ENCODE peak calls at places on chromosomes 6 and 20, in ten cellular contexts. O, S, Q, A, D, K, N, V, R and E are unnamed samples. For H3K9me3 and H3K4me1, the result is how much of the 10 kb centered on the place peaks cover.

GRCh38 chr6:45460166-45460565 is 82.4 kb upstream of the SUPT3H start:
- DNase-seq in V (no peak), R (no peak), K (no peak), D (no peak), Q (no peak), N (no peak), A (no peak), S (no peak), O (no peak), E (no peak)

GRCh38 chr20:63106108-63106764 is 99.5 kb upstream of the BHLHE23 start:
- DNase-seq in V (no peak), O (no peak), S (no peak), A (peak), Q (no peak), K (peak), D (no peak), N (no peak), R (no peak), E (no peak)

GRCh38 chr6:45922728-45923351 is 92.8 kb downstream of the CLIC5 start:
- DNase-seq in Q (no peak), A (peak), K (peak), O (peak), V (peak), N (peak), R (peak), S (peak), D (peak), E (peak)

GRCh38 chr20:53283597-53283996 is 310.0 kb downstream of the ZNF217 start:
- DNase-seq in S (no peak), O (no peak), R (no peak), N (no peak), V (no peak), K (no peak), D (no peak), A (no peak), Q (no peak), E (no peak)

GRCh38 chr6:41164551-41164950 is 1.6 kb upstream of the TREM2 start:
- DNase-seq in R (no peak), D (no peak), S (no peak), V (no peak), K (no peak), O (no peak), A (no peak), N (no peak), Q (no peak), E (no peak)

GRCh38 chr6:82951389-82951788 is 114.3 kb downstream of the UBE3D start:
- DNase-seq in K (no peak), S (no peak), V (no peak), R (no peak), O (no peak), A (no peak), D (no peak), Q (no peak), N (no peak), E (no peak)

GRCh38 chr6:111972714-111973678 is 80.9 kb upstream of the CCN6 start:
- DNase-seq in A (no peak), S (no peak), N (peak), K (no peak), Q (no peak), O (peak), D (no peak), R (no peak), V (peak), E (peak)

GRCh38 chr6:159996087-159996622 is 27.3 kb downstream of the IGF2R start:
- DNase-seq in S (no peak), K (no peak), O (no peak), Q (no peak), V (no peak), D (no peak), N (no peak), R (no peak), A (no peak), E (no peak)

GRCh38 chr20:16581241-16581640 is 8.0 kb upstream of the KIF16B start:
- DNase-seq in D (no peak), N (no peak), K (no peak), A (no peak), R (no peak), Q (no peak), S (no peak), V (no peak), O (no peak), E (no peak)

GRCh38 chr6:117681321-117681720 is 6.1 kb downstream of the NUS1 start:
- DNase-seq in S (no peak), R (no peak), K (no peak), O (no peak), N (no peak), Q (no peak), A (no peak), D (no peak), V (no peak), E (no peak)

GRCh38 chr20:31869942-31870702 is at the start of the genes DUSP15 and TTLL9:
- DNase-seq in S (peak), A (peak), D (peak), R (no peak), V (peak), N (no peak), Q (peak), O (no peak), K (peak), E (peak)

GRCh38 chr6:166439366-166440091 is 56.8 kb upstream of the MPC1 start:
- DNase-seq in S (no peak), V (no peak), R (no peak), D (no peak), A (no peak), Q (no peak), N (peak), K (no peak), O (no peak), E (no peak)

GRCh38 chr6:128494440-128494839 is 26.0 kb downstream of the PTPRK start:
- DNase-seq in K (no peak), R (no peak), V (no peak), N (no peak), O (no peak), A (no peak), S (no peak), Q (no peak), D (peak), E (no peak)

GRCh38 chr20:1357921-1358671 is 29.2 kb upstream of the SDCBP2 start:
- DNase-seq in D (no peak), R (no peak), K (no peak), Q (no peak), A (no peak), V (no peak), O (peak), S (no peak), N (peak), E (no peak)

GRCh38 chr20:3749689-3750639 is 17.5 kb downstream of the HSPA12B start:
- DNase-seq in Q (no peak), R (peak), A (peak), O (no peak), D (peak), V (no peak), K (peak), S (no peak), N (peak), E (no peak)

GRCh38 chr20:57400262-57400701 is 9.1 kb downstream of the RBM38 start:
- DNase-seq in S (no peak), R (no peak), Q (no peak), N (peak), A (peak), D (no peak), V (peak), K (no peak), O (no peak), E (no peak)

GRCh38 chr20:63635431-63636141 is 8.7 kb upstream of the GMEB2 start:
- DNase-seq in Q (no peak), S (peak), O (no peak), R (no peak), V (no peak), N (peak), D (no peak), K (no peak), A (peak), E (no peak)

GRCh38 chr6:158815915-158816314 is 3.3 kb downstream of the EZR start:
- DNase-seq in R (no peak), S (no peak), N (peak), O (no peak), V (no peak), A (no peak), Q (no peak), K (no peak), D (no peak), E (no peak)

GRCh38 chr6:38180586-38180985 is 361.1 kb downstream of the ZFAND3 start:
- DNase-seq in O (no peak), K (no peak), Q (peak), R (no peak), A (no peak), N (no peak), S (no peak), D (no peak), V (no peak), E (no peak)

GRCh38 chr20:7828437-7828836 is 111.8 kb downstream of the HAO1 start:
- DNase-seq in R (no peak), O (no peak), V (no peak), Q (no peak), D (no peak), N (no peak), S (no peak), A (no peak), K (no peak), E (no peak)

DNA sequence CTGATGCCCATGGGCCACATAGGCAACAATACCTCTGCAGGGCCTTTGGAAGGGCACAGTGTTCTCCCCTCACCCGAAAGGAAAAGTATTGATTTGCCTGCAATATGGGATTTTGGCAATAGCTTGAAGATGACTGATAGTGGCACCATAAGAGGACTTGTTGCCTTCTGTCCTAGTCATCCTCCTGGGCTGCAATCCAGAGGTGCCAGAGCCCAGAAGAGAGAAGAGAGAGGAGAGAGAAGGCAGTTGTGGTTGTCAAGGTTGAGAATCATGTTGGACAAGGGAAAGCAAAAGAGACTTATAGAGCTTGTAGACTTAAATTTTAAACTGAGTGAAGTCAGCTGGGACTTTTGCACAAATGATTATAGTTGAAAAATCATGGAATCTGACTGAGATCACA is 14.6 kb downstream of the HDGFL1 start:
- DNase-seq in D (no peak), O (no peak), S (no peak), N (no peak), K (no peak), A (no peak), R (no peak), Q (no peak), V (no peak), E (no peak)
- H3K9me3 ChIP-seq in D (under half), O (under half), S (under half), N (under half), K (under half), A (under half), R (under half), Q (under half), V (under half), E (under half)

DNA sequence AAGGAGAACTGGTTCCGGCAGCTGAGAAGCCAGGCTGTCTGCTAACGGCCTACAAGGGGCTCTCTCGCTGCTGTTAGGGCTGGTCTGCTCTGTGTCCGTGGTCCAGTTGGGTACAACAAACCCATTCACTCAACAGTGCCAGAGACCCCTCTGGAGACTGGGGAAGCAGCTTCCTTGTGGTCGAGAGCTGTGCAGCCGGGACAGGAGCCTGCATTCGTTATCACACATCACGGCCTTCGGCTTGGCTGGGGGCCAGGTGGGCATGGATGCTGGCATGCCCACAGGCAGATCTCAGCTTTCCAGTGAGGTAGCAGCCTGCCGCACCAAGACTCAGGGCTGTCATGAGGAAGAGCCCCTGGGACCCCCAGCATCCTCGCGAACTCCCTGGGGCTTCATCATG is 124.7 kb downstream of the PREX1 start:
- DNase-seq in A (peak), N (no peak), S (peak), V (no peak), R (no peak), Q (no peak), O (no peak), D (no peak), K (no peak), E (no peak)
- H3K27ac ChIP-seq in A (peak), N (no peak), S (no peak), V (no peak), R (no peak), Q (no peak), O (no peak), D (no peak), K (no peak), E (no peak)

GRCh38 chr20:4815618-4816017 is 93.9 kb downstream of the PRND start:
- DNase-seq in N (no peak), D (no peak), V (no peak), K (no peak), A (no peak), Q (no peak), R (no peak), O (no peak), S (no peak), E (no peak)
- H3K4me1 ChIP-seq in N (half or more), D (under half), V (under half), K (under half), A (half or more), Q (under half), R (under half), O (under half), S (under half), E (under half)

DNA sequence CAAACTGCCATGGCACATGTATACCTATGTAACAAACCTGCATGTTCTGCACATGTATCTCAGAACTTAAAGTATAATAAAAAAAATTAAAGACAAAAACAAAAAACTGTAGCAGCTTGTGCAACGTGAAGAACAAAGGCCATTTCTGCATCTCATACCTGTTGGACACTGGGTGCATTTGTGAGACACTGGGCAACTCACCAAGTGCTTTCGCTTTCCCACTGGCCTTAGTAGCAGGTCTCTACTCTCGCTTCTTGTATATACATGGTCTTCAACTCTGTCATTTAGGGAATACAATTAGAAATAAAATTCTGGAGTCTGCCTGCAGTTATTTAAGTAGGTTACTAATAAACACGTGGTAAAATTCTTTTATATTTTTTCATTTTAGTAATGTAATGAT is 423.8 kb downstream of the CBLN4 start:
- DNase-seq in A (no peak), D (no peak), K (no peak), R (no peak), Q (no peak), N (no peak), V (no peak), O (no peak), S (no peak), E (no peak)
- H3K9me3 ChIP-seq in A (under half), D (under half), K (under half), R (under half), Q (under half), N (under half), V (under half), O (under half), S (under half), E (under half)

GRCh38 chr20:50133041-50133440 is 20.1 kb upstream of the UBE2V1 start:
- DNase-seq in S (no peak), O (no peak), A (no peak), V (no peak), K (no peak), N (no peak), Q (no peak), D (no peak), R (no peak), E (no peak)
- H3K27ac ChIP-seq in S (no peak), O (no peak), A (peak), V (no peak), K (no peak), N (no peak), Q (no peak), D (no peak), R (no peak), E (no peak)

GRCh38 chr6:35064508-35065440 is 76.4 kb downstream of the TCP11 start:
- DNase-seq in Q (no peak), O (no peak), K (no peak), A (peak), R (no peak), D (no peak), S (no peak), V (no peak), N (no peak), E (no peak)
- H3K4me1 ChIP-seq in Q (under half), O (under half), K (under half), A (under half), R (under half), D (under half), S (under half), V (under half), N (under half), E (under half)